ENCODE peak calls at places on chromosomes 1 and 21, in ten cellular contexts. U is HL-60, D is esophagus squamous epithelium, G is thyroid gland, N is neural progenitor cell, Q is psoas muscle, A is esophagus muscularis mucosa, B is sigmoid colon, C is keratinocyte, X is uterus. M is an unnamed sample.

GRCh38 chr1:114274621-114275317 is 121.1 kb upstream of the SYT6 start:
- DNase-seq in U (no peak), D (no peak), G (no peak), N (peak; percentile 41), Q (no peak), A (peak; percentile 66), B (no peak), C (no peak), X (no peak), M (no peak)

GRCh38 chr21:39313042-39313456 is 383 bp downstream of the BRWD1 start:
- DNase-seq in U (peak; percentile 47), D (no peak), G (peak; percentile 45), N (peak; percentile 58), Q (no peak), A (no peak), B (peak; percentile 70), C (no peak), X (peak; percentile 36), M (no peak)

GRCh38 chr1:197029749-197030148 is 37.3 kb downstream of the F13B start:
- DNase-seq in U (no peak), D (no peak), G (no peak), N (no peak), Q (no peak), A (no peak), B (no peak), C (no peak), X (no peak), M (no peak)

GRCh38 chr1:228050571-228051181 is 31.8 kb upstream of the ARF1 start:
- DNase-seq in U (no peak), D (no peak), G (no peak), N (no peak), Q (peak; percentile 29), A (no peak), B (no peak), C (no peak), X (no peak), M (no peak)

GRCh38 chr1:2645143-2645542 is 12.3 kb upstream of the MMEL1 start:
- DNase-seq in U (no peak), D (no peak), G (no peak), N (no peak), Q (peak; percentile 30), A (no peak), B (no peak), C (no peak), X (no peak), M (no peak)

GRCh38 chr21:44710756-44711326 is 531 bp downstream of the TSPEAR start:
- DNase-seq in U (no peak), D (no peak), G (peak; percentile 75), N (peak; percentile 30), Q (peak; percentile 35), A (no peak), B (peak; percentile 40), C (no peak), X (peak; percentile 2), M (no peak)

GRCh38 chr1:112833806-112834205 is 118.7 kb upstream of the PPM1J start:
- DNase-seq in U (no peak), D (no peak), G (no peak), N (no peak), Q (no peak), A (no peak), B (no peak), C (no peak), X (no peak), M (no peak)

GRCh38 chr1:155184835-155185782 is 11.5 kb downstream of the TRIM46 start:
- DNase-seq in U (peak; percentile 72), D (no peak), G (peak; percentile 30), N (no peak), Q (peak; percentile 75), A (no peak), B (peak; percentile 63), C (no peak), X (no peak), M (no peak)

GRCh38 chr1:43844114-43844513 is 89.5 kb upstream of the ARTN start:
- DNase-seq in U (no peak), D (no peak), G (no peak), N (no peak), Q (no peak), A (peak; percentile 42), B (no peak), C (no peak), X (no peak), M (no peak)

GRCh38 chr21:45698493-45698947 is 55.0 kb downstream of the PCBP3 start:
- DNase-seq in U (no peak), D (no peak), G (peak; percentile 3), N (no peak), Q (no peak), A (no peak), B (peak; percentile 87), C (peak; percentile 52), X (peak; percentile 34), M (no peak)

GRCh38 chr1:212500986-212501385 is 68.3 kb downstream of the NENF start:
- DNase-seq in U (no peak), D (no peak), G (no peak), N (no peak), Q (no peak), A (no peak), B (no peak), C (no peak), X (no peak), M (no peak)

GRCh38 chr21:42079939-42080787 is 9.0 kb downstream of the UMODL1 start:
- DNase-seq in U (no peak), D (no peak), G (no peak), N (no peak), Q (no peak), A (no peak), B (no peak), C (no peak), X (no peak), M (no peak)

GRCh38 chr21:32978346-32979270 is 47.1 kb upstream of the OLIG2 start:
- DNase-seq in U (no peak), D (no peak), G (no peak), N (peak; percentile 54), Q (no peak), A (peak; percentile 86), B (no peak), C (no peak), X (no peak), M (no peak)
- H3K27me3 ChIP-seq in U (no peaks in the 10 kb centered on the region), D (no peaks in the 10 kb centered on the region), G (peaks cover 7% of the 10 kb centered on the region), N (no peaks in the 10 kb centered on the region), Q (no peaks in the 10 kb centered on the region), A (no peaks in the 10 kb centered on the region), B (no peaks in the 10 kb centered on the region), C (peaks cover 26% of the 10 kb centered on the region), X (no peaks in the 10 kb centered on the region), M (no peaks in the 10 kb centered on the region)

DNA sequence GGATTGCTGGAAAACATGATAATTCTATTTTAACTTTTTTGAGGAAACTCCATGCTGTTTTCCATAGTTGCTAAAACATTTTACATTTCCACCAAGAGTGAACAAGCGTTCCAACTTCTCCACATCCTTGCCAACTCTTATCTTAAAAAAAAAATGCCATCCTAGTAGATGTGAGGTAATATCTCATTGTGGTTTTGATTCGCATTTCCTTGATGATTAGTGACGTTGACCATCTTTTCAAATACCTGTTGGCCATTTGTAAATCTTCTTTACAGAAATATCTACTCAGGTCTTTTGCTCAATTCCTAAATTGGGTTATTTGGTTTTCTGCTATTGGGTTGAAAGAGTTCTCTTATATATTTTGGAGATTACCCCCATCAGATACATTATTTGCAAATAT is 77.4 kb upstream of the CLDN14 start:
- DNase-seq in U (no peak), D (no peak), G (no peak), N (no peak), Q (no peak), A (no peak), B (no peak), C (no peak), X (no peak), M (no peak)
- H3K27ac ChIP-seq in U (no peak overlapping the region), D (no peak overlapping the region), G (no peak overlapping the region), N (no peak overlapping the region), Q (no peak overlapping the region), A (no peak overlapping the region), B (no peak overlapping the region), C (no peak overlapping the region), X (no peak overlapping the region), M (no peak overlapping the region)

GRCh38 chr1:206477110-206477509 is 6.8 kb downstream of the IKBKE start:
- DNase-seq in U (no peak), D (no peak), G (no peak), N (no peak), Q (peak; percentile 3), A (no peak), B (no peak), C (no peak), X (no peak), M (no peak)

GRCh38 chr1:206479164-206480125 is 9.2 kb downstream of the IKBKE start:
- DNase-seq in U (no peak), D (no peak), G (peak; percentile 77), N (peak; percentile 83), Q (peak; percentile 77), A (no peak), B (peak; percentile 82), C (no peak), X (peak; percentile 65), M (peak; percentile 72)

GRCh38 chr1:206480211-206480610 is 9.9 kb downstream of the IKBKE start:
- DNase-seq in U (no peak), D (no peak), G (no peak), N (no peak), Q (no peak), A (no peak), B (no peak), C (no peak), X (no peak), M (no peak)

GRCh38 chr1:206477581-206478380 is 7.5 kb downstream of the IKBKE start:
- DNase-seq in U (no peak), D (no peak), G (no peak), N (no peak), Q (peak; percentile 24), A (no peak), B (no peak), C (no peak), X (no peak), M (no peak)

DNA sequence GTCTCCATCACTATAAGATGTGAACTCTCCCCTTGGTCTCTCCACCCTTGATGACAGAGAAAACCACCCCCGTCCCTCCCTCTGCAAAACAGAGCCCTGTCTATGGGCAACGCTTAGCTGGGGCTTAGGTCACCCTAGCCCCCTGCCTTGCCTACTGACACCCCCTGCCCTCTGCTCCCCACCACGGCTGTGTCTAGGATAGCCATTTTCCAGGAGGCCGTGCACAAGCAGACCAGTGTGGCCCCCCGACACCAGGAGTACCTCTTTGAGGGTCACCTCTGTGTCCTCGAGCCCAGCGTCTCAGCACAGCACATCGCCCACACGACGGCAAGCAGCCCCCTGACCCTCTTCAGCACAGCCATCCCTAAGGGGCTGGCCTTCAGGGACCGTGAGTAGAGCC is 8.5 kb downstream of the IKBKE start:
- DNase-seq in U (no peak), D (no peak), G (no peak), N (no peak), Q (no peak), A (no peak), B (no peak), C (no peak), X (no peak), M (no peak)
- TF ChIP-seq CTCF in U (no peak), D (no peak), G (no peak), N (no peak), Q (no peak), A (no peak), B (no peak), C (no peak), X (no peak), M (no peak)

DNA sequence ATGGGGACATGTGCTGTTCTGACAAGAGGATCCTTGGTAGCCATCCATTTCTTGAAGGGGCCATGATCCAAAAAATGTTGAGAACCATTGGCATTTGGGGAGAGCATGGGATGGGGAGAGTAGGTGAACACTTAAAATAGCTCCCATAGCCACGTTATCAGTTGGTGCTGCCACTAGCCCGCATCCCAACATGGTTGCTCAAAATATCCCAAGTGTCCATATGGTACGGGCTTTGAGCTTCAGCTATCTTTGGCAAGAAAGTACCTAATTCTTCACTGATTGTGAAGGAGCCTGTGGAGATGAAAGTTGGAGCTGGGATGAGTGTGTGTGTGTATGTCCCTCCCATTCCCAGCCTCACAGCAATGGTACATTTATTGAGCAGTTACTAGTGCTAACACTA is 3.1 kb upstream of the ZNF648 start:
- DNase-seq in U (no peak), D (no peak), G (no peak), N (no peak), Q (no peak), A (peak; percentile 75), B (no peak), C (no peak), X (no peak), M (no peak)
- H3K27me3 ChIP-seq in U (no peaks in the 10 kb centered on the region), D (no peaks in the 10 kb centered on the region), G (no peaks in the 10 kb centered on the region), N (peaks cover 5% of the 10 kb centered on the region), Q (no peaks in the 10 kb centered on the region), A (no peaks in the 10 kb centered on the region), B (no peaks in the 10 kb centered on the region), C (peaks cover 9% of the 10 kb centered on the region), X (no peaks in the 10 kb centered on the region), M (peaks cover 19% of the 10 kb centered on the region)